ENCODE peak calls at places on chromosome 20, in eight cellular contexts. A is brain microvascular endothelial cell; K is Karpas-422; P is lung; H is Peyer's patch; L is heart right ventricle; I is CD8-positive, alpha-beta T cell; G is CD4-positive, alpha-beta memory T cell. Y is an unnamed sample.

GRCh38 chr20:16968099-16968498 is 219.9 kb downstream of the OTOR start:
- DNase-seq in G (no peak), I (no peak), H (no peak), L (no peak), A (no peak), K (no peak), P (no peak), Y (no peak)

GRCh38 chr20:2845607-2846006 is 5.1 kb downstream of the VPS16 start:
- DNase-seq in L (no peak), I (no peak), A (no peak), P (no peak), K (no peak), G (no peak), H (no peak), Y (no peak)

GRCh38 chr20:33443006-33443511 is 504 bp downstream of the SNTA1 start:
- DNase-seq in K (peak; percentile 72), H (peak; percentile 58), L (peak; percentile 58), P (no peak), G (peak; percentile 48), I (no peak), A (no peak), Y (no peak)

GRCh38 chr20:20890751-20891150 is 178.3 kb upstream of the RALGAPA2 start:
- DNase-seq in P (no peak), H (no peak), L (no peak), I (no peak), K (no peak), A (no peak), G (no peak), Y (no peak)

GRCh38 chr20:43040427-43040826 is 149.3 kb downstream of the PTPRT start:
- DNase-seq in G (no peak), I (no peak), P (no peak), L (no peak), H (no peak), K (peak; percentile 84), A (no peak), Y (no peak)

GRCh38 chr20:47843886-47844567 is 58.7 kb upstream of the SULF2 start:
- DNase-seq in I (no peak), G (no peak), A (no peak), K (no peak), H (no peak), L (no peak), P (no peak), Y (no peak)

GRCh38 chr20:14521016-14521415 is 183.6 kb upstream of the FLRT3 start:
- DNase-seq in P (no peak), G (no peak), A (no peak), K (no peak), L (no peak), I (no peak), H (no peak), Y (no peak)

GRCh38 chr20:8388707-8389106 is 256.6 kb downstream of the PLCB1 start:
- DNase-seq in H (no peak), A (peak; percentile 8), I (no peak), G (no peak), P (no peak), K (no peak), L (no peak), Y (no peak)

DNA sequence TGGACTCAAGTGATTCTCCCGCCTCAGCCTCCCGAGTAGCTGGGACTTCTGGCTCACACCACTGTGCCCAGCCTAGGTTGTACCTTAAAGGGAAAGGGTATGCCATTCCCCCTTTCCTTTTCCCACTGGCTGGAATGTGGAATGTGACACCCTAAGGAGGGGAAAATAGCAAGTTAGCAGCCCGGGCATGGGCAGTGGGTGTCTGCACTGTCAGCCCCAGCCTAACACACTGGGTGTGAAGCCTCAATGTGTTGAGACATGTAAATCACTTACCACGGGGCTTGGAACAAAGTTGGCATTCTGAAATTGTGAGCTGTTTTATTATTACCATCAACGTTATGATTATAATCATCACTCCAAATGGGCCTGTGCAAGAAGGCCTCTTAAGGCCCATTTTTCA is 80.8 kb upstream of the PTPN1 start:
- DNase-seq in G (no peak), I (no peak), A (no peak), L (no peak), K (no peak), H (no peak), P (no peak), Y (no peak)
- H3K27ac ChIP-seq in G (no peak overlapping the region), I (no peak overlapping the region), A (no peak overlapping the region), L (no peak overlapping the region), K (no peak overlapping the region), H (no peak overlapping the region), P (no peak overlapping the region), Y (no peak overlapping the region)

GRCh38 chr20:24630486-24631172 is 161.2 kb downstream of the SYNDIG1 start:
- DNase-seq in L (no peak), H (no peak), I (peak; percentile 21), K (no peak), P (no peak), G (no peak), A (no peak), Y (no peak)

GRCh38 chr20:24631173-24631505 is 161.7 kb downstream of the SYNDIG1 start:
- DNase-seq in G (no peak), P (no peak), H (no peak), A (no peak), L (no peak), K (no peak), I (no peak), Y (no peak)

GRCh38 chr20:24627926-24628325 is 158.5 kb downstream of the SYNDIG1 start:
- DNase-seq in K (no peak), G (no peak), P (no peak), L (no peak), A (no peak), I (no peak), H (no peak), Y (no peak)

GRCh38 chr20:24628985-24629384 is 159.6 kb downstream of the SYNDIG1 start:
- DNase-seq in G (no peak), H (no peak), P (no peak), I (no peak), L (no peak), A (no peak), K (no peak), Y (no peak)

GRCh38 chr20:24629668-24630067 is 160.2 kb downstream of the SYNDIG1 start:
- DNase-seq in H (no peak), P (no peak), K (no peak), I (peak; percentile 42), G (no peak), L (no peak), A (no peak), Y (peak; percentile 21)
- H3K27ac ChIP-seq in H (no peak overlapping the region), P (no peak overlapping the region), K (no peak overlapping the region), I (no peak overlapping the region), G (no peak overlapping the region), L (no peak overlapping the region), A (no peak overlapping the region), Y (no peak overlapping the region)

GRCh38 chr20:39660251-39660650 is 698.1 kb downstream of the DHX35 start:
- DNase-seq in A (peak; percentile 75), G (no peak), K (no peak), I (no peak), L (no peak), H (no peak), P (no peak), Y (no peak)
- H3K27ac ChIP-seq in A (peak overlapping the region; percentile 83), G (no peak overlapping the region), K (no peak overlapping the region), I (no peak overlapping the region), L (no peak overlapping the region), H (no peak overlapping the region), P (no peak overlapping the region), Y (no peak overlapping the region)

GRCh38 chr20:63022501-63022900 is 15.7 kb upstream of the BHLHE23 start:
- DNase-seq in A (no peak), L (no peak), G (no peak), H (peak; percentile 32), P (no peak), I (no peak), K (no peak), Y (no peak)
- H3K27ac ChIP-seq in A (no peak overlapping the region), L (no peak overlapping the region), G (no peak overlapping the region), H (no peak overlapping the region), P (no peak overlapping the region), I (no peak overlapping the region), K (no peak overlapping the region), Y (no peak overlapping the region)

GRCh38 chr20:34706022-34706875 is 2.1 kb downstream of the TP53INP2 start:
- DNase-seq in I (no peak), G (no peak), H (no peak), K (no peak), L (no peak), P (no peak), A (no peak), Y (no peak)
- H3K27ac ChIP-seq in I (no peak overlapping the region), G (no peak overlapping the region), H (peak overlapping the region; percentile 99), K (no peak overlapping the region), L (peak overlapping the region; percentile 99), P (peak overlapping the region; percentile 98), A (no peak overlapping the region), Y (peak overlapping the region; percentile 99)

GRCh38 chr20:44721785-44722054 is 6.6 kb downstream of the CCN5 start:
- DNase-seq in H (no peak), L (no peak), I (no peak), P (no peak), A (no peak), G (no peak), K (no peak), Y (no peak)

GRCh38 chr20:44720994-44721784 is 6.0 kb downstream of the CCN5 start:
- DNase-seq in K (no peak), P (peak; percentile 67), G (no peak), L (peak; percentile 47), I (no peak), H (no peak), A (peak; percentile 69), Y (no peak)

GRCh38 chr20:44717986-44718385 is 2.8 kb downstream of the CCN5 start:
- DNase-seq in L (no peak), I (no peak), P (no peak), K (no peak), G (no peak), H (no peak), A (no peak), Y (no peak)

GRCh38 chr20:44720617-44720993 is 5.4 kb downstream of the CCN5 start:
- DNase-seq in A (peak; percentile 45), K (no peak), I (no peak), G (no peak), P (no peak), L (no peak), H (no peak), Y (peak; percentile 55)

GRCh38 chr20:44719841-44720240 is 4.7 kb downstream of the CCN5 start:
- DNase-seq in P (no peak), H (no peak), L (peak; percentile 25), A (no peak), I (no peak), K (no peak), G (no peak), Y (no peak)
- H3K27ac ChIP-seq in P (peak overlapping the region; percentile 66), H (no peak overlapping the region), L (peak overlapping the region; percentile 78), A (no peak overlapping the region), I (no peak overlapping the region), K (no peak overlapping the region), G (no peak overlapping the region), Y (peak overlapping the region; percentile 97)

Y was measured in caudate nucleus.